ENCODE peak calls at places on chromosomes 1 and 21, in seven cellular contexts. G is anterior cingulate cortex, Q is H4, T is Karpas-422, Y is retina, C is NCI-H146, E is AML-193. N is an unnamed sample.
A peak's percentile ranks its signal among the peaks of the same experiment; 100 is the strongest.

GRCh38 chr1:54199151-54199764 is 572 bp downstream of the CYB5RL start:
- DNase-seq in G (no peak), Q (no peak), T (peak; percentile 47), Y (no peak), C (peak; percentile 57), E (no peak), N (peak; percentile 56)

GRCh38 chr1:38053416-38054091 is 7.0 kb upstream of the POU3F1 start:
- DNase-seq in G (no peak), Q (no peak), T (no peak), Y (no peak), C (peak; percentile 25), E (no peak), N (no peak)

GRCh38 chr1:151158311-151158710 is 1.9 kb downstream of the TNFAIP8L2 start:
- DNase-seq in G (no peak), Q (no peak), T (no peak), Y (no peak), C (no peak), E (no peak), N (no peak)

GRCh38 chr1:95657248-95657647 is 423.2 kb downstream of the RWDD3 start:
- DNase-seq in G (no peak), Q (no peak), T (no peak), Y (no peak), C (no peak), E (no peak), N (no peak)

GRCh38 chr1:210750468-210750867 is 383.5 kb downstream of the KCNH1 start:
- DNase-seq in G (no peak), Q (no peak), T (no peak), Y (no peak), C (no peak), E (no peak), N (no peak)

GRCh38 chr1:89815611-89816010 is 5.2 kb upstream of the LRRC8D start:
- DNase-seq in G (no peak), Q (no peak), T (no peak), Y (no peak), C (no peak), E (peak; percentile 94), N (no peak)

GRCh38 chr1:160214481-160215140 is 9.4 kb downstream of the PEA15 start:
- DNase-seq in G (no peak), Q (no peak), T (no peak), Y (no peak), C (no peak), E (no peak), N (no peak)

GRCh38 chr1:37475380-37476086 is 1.2 kb downstream of the ZC3H12A start:
- DNase-seq in G (no peak), Q (no peak), T (no peak), Y (no peak), C (no peak), E (no peak), N (no peak)

GRCh38 chr1:49424782-49425181 is 599.0 kb downstream of the AGBL4 start:
- DNase-seq in G (no peak), Q (no peak), T (no peak), Y (no peak), C (no peak), E (no peak), N (no peak)

GRCh38 chr1:238900334-238900865 is 486.0 kb upstream of the CHRM3 start:
- DNase-seq in G (no peak), Q (no peak), T (no peak), Y (no peak), C (no peak), E (no peak), N (no peak)

GRCh38 chr21:27275294-27275927 is 308.5 kb upstream of the ADAMTS5 start:
- DNase-seq in G (no peak), Q (peak; percentile 71), T (no peak), Y (no peak), C (no peak), E (peak; percentile 92), N (no peak)

GRCh38 chr1:233075045-233075444 is 124.6 kb downstream of the NTPCR start:
- DNase-seq in G (no peak), Q (no peak), T (no peak), Y (no peak), C (no peak), E (no peak), N (no peak)

GRCh38 chr1:174114788-174115448 is 44.4 kb upstream of the RABGAP1L start:
- DNase-seq in G (no peak), Q (peak; percentile 66), T (peak; percentile 72), Y (peak; percentile 17), C (peak; percentile 44), E (peak; percentile 75), N (peak; percentile 32)

GRCh38 chr1:53376041-53376461 is 48.2 kb upstream of the LRP8 start:
- DNase-seq in G (no peak), Q (no peak), T (no peak), Y (peak; percentile 62), C (no peak), E (no peak), N (peak; percentile 65)

GRCh38 chr1:8873506-8874229 is 4.8 kb downstream of the ENO1 start:
- DNase-seq in G (peak; percentile 46), Q (peak; percentile 98), T (no peak), Y (no peak), C (no peak), E (peak; percentile 85), N (peak; percentile 29)

GRCh38 chr1:152673016-152673415 is 2.1 kb upstream of the LCE2C start:
- DNase-seq in G (no peak), Q (no peak), T (no peak), Y (no peak), C (no peak), E (no peak), N (no peak)

GRCh38 chr1:245990315-245991022 is 516.6 kb downstream of the SMYD3 start:
- DNase-seq in G (no peak), Q (no peak), T (no peak), Y (no peak), C (no peak), E (no peak), N (no peak)

GRCh38 chr1:228776439-228776838 is 41.2 kb downstream of the RHOU start:
- DNase-seq in G (no peak), Q (no peak), T (no peak), Y (no peak), C (no peak), E (no peak), N (no peak)

GRCh38 chr1:31587720-31588423 is 11.6 kb downstream of the TINAGL1 start:
- DNase-seq in G (peak; percentile 14), Q (peak; percentile 58), T (peak; percentile 82), Y (peak; percentile 72), C (peak; percentile 12), E (peak; percentile 33), N (peak; percentile 29)

GRCh38 chr1:226883630-226884029 is 13.2 kb downstream of the PSEN2 start:
- DNase-seq in G (no peak), Q (no peak), T (no peak), Y (no peak), C (no peak), E (no peak), N (no peak)